ENCODE peak calls at places on chromosomes 6 and 20, in eight cellular contexts. H is colonic mucosa; F is left cardiac atrium; G is EL; E is activated T-helper 1 cell treated with anti-CD3 and anti-CD28 coated beads, Interleukin-2, amount 50 U/mL, for 16 hours; R is stimulated activated CD4-positive, alpha-beta T cell treated with anti-CD3 and anti-CD28 coated beads, TNF-alpha, amount 100 ng/mL, for 4 hours; Y is H7; I is fibroblast of gingiva. W is an unnamed sample.

GRCh38 chr20:9911519-9911918 is 72.6 kb upstream of the PAK5 start:
- DNase-seq in Y (no peak), R (no peak), F (no peak), H (no peak), I (no peak), G (no peak), E (no peak), W (no peak)

GRCh38 chr6:169937389-169938261 is 186.2 kb downstream of the ERMARD start:
- DNase-seq in G (no peak), E (no peak), Y (peak; percentile 70), R (no peak), F (no peak), I (no peak), H (no peak), W (no peak)

GRCh38 chr20:64188682-64189529 is 24.7 kb downstream of the MYT1 start:
- DNase-seq in R (no peak), H (peak; percentile 24), I (no peak), G (no peak), Y (peak; percentile 77), F (no peak), E (no peak), W (peak; percentile 46)

GRCh38 chr6:162181741-162182401 is 545.7 kb downstream of the PRKN start:
- DNase-seq in I (no peak), Y (no peak), F (no peak), R (no peak), E (no peak), H (no peak), G (no peak), W (peak; percentile 1)

GRCh38 chr6:714100-714499 is 21.2 kb upstream of the EXOC2 start:
- DNase-seq in G (no peak), I (no peak), F (no peak), R (no peak), E (no peak), H (no peak), Y (no peak), W (no peak)

GRCh38 chr6:126625019-126625418 is 285.1 kb downstream of the CENPW start:
- DNase-seq in I (peak; percentile 16), R (no peak), Y (peak; percentile 30), H (no peak), E (no peak), F (no peak), G (peak; percentile 23), W (peak; percentile 56)

GRCh38 chr6:76852776-76853175 is 610.5 kb downstream of the HTR1B start:
- DNase-seq in F (no peak), R (no peak), E (no peak), Y (no peak), H (no peak), I (no peak), G (peak; percentile 57), W (peak; percentile 41)

GRCh38 chr6:109242029-109242428 is 140.2 kb downstream of the CD164 start:
- DNase-seq in R (no peak), G (no peak), H (no peak), E (no peak), I (no peak), F (no peak), Y (no peak), W (no peak)

GRCh38 chr20:50151034-50151743 is 2.3 kb downstream of the PEDS1 start:
- DNase-seq in R (no peak), H (peak; percentile 78), E (no peak), I (peak; percentile 80), F (no peak), G (no peak), Y (peak; percentile 58), W (peak; percentile 87)

GRCh38 chr20:25023316-25023715 is 30.8 kb upstream of the APMAP start:
- DNase-seq in Y (no peak), E (no peak), I (no peak), F (peak; percentile 14), G (no peak), R (no peak), H (no peak), W (no peak)

GRCh38 chr6:36577298-36577697 is 16.9 kb upstream of the SRSF3 start:
- DNase-seq in Y (no peak), R (no peak), I (peak; percentile 38), E (no peak), G (peak; percentile 97), F (no peak), H (no peak), W (peak; percentile 84)

GRCh38 chr20:51505566-51505965 is 37.0 kb downstream of the NFATC2 start:
- DNase-seq in E (no peak), F (no peak), Y (no peak), I (no peak), H (no peak), R (no peak), G (no peak), W (no peak)

GRCh38 chr6:138393871-138394783 is 9.9 kb upstream of the HEBP2 start:
- DNase-seq in G (no peak), H (no peak), R (no peak), I (no peak), E (no peak), F (no peak), Y (no peak), W (no peak)

GRCh38 chr6:107794771-107795170 is 29.3 kb downstream of the SCML4 start:
- DNase-seq in Y (no peak), R (no peak), G (no peak), I (no peak), F (no peak), E (no peak), H (no peak), W (no peak)

GRCh38 chr20:62964700-62965099 is 12.2 kb downstream of the SLC17A9 start:
- DNase-seq in F (no peak), R (no peak), E (no peak), H (no peak), Y (no peak), G (no peak), I (no peak), W (peak; percentile 28)

GRCh38 chr20:20237093-20237959 is 130.6 kb upstream of the INSM1 start:
- DNase-seq in E (no peak), Y (peak; percentile 82), R (no peak), G (peak; percentile 31), H (peak; percentile 42), F (peak; percentile 28), I (peak; percentile 17), W (peak; percentile 47)

GRCh38 chr20:47220161-47220582 is 136.3 kb downstream of the ZMYND8 start:
- DNase-seq in F (no peak), H (peak; percentile 32), G (peak; percentile 38), I (peak; percentile 9), R (peak; percentile 14), Y (peak; percentile 78), E (no peak), W (peak; percentile 49)

GRCh38 chr6:60643870-60644269 is 1642.2 kb downstream of the KHDRBS2 start:
- DNase-seq in E (no peak), R (no peak), G (no peak), F (no peak), H (no peak), Y (no peak), I (no peak), W (no peak)

GRCh38 chr6:50236164-50236563 is 186.4 kb upstream of the DEFB112 start:
- DNase-seq in H (no peak), Y (no peak), I (no peak), R (no peak), F (no peak), G (no peak), E (no peak), W (peak; percentile 8)

GRCh38 chr6:12233693-12234551 is 56.2 kb upstream of the EDN1 start:
- DNase-seq in Y (peak; percentile 22), E (no peak), I (peak; percentile 68), G (peak; percentile 86), R (no peak), F (no peak), H (peak; percentile 67), W (peak; percentile 83)

GRCh38 chr20:732727-733126 is 35.6 kb downstream of the SLC52A3 start:
- DNase-seq in G (no peak), R (no peak), E (no peak), F (no peak), Y (no peak), H (no peak), I (no peak), W (no peak)

GRCh38 chr6:159935633-159936032 is 33.2 kb upstream of the IGF2R start:
- DNase-seq in Y (no peak), F (no peak), H (no peak), G (peak; percentile 49), R (no peak), E (no peak), I (peak; percentile 47), W (peak; percentile 46)

GRCh38 chr6:126039284-126039683 is 52.9 kb downstream of the TRMT11 start:
- DNase-seq in R (no peak), Y (no peak), E (no peak), G (peak; percentile 73), I (no peak), H (no peak), F (no peak), W (peak; percentile 34)

GRCh38 chr20:47204008-47204745 is 152.3 kb downstream of the ZMYND8 start:
- DNase-seq in R (no peak), Y (no peak), F (no peak), G (peak; percentile 54), I (peak; percentile 24), H (no peak), E (no peak), W (peak; percentile 97)

W was measured in epithelial cell of esophagus.